ENCODE peak calls at places on chromosomes 16 and 17, in ten cellular contexts. One of them, this sample, is unnamed.

GRCh38 chr16:22625948-22626347 is 115.3 kb downstream of the NPIPB5 start:
- DNase-seq in AG04449: no peak
- DNase-seq in astrocyte: no peak
- DNase-seq in fibroblast of mammary gland: peak
- DNase-seq in pancreas: no peak
- DNase-seq in PC-9: no peak
- DNase-seq in lung: no peak
- DNase-seq in Peyer's patch: no peak
- DNase-seq in CD8-positive, alpha-beta T cell: no peak
- DNase-seq in astrocyte of the spinal cord: no peak
- DNase-seq in this sample: peak

GRCh38 chr17:31571124-31571892 is 179.8 kb downstream of the RAB11FIP4 start:
- DNase-seq in fibroblast of mammary gland: peak
- DNase-seq in PC-9: peak
- DNase-seq in astrocyte of the spinal cord: peak
- DNase-seq in pancreas: peak
- DNase-seq in lung: peak
- DNase-seq in Peyer's patch: peak
- DNase-seq in astrocyte: peak
- DNase-seq in AG04449: no peak
- DNase-seq in CD8-positive, alpha-beta T cell: no peak
- DNase-seq in this sample: no peak

GRCh38 chr16:67444259-67445125 is 13.6 kb downstream of the HSD11B2 start:
- DNase-seq in Peyer's patch: no peak
- DNase-seq in pancreas: no peak
- DNase-seq in PC-9: no peak
- DNase-seq in AG04449: no peak
- DNase-seq in astrocyte of the spinal cord: no peak
- DNase-seq in CD8-positive, alpha-beta T cell: no peak
- DNase-seq in lung: no peak
- DNase-seq in fibroblast of mammary gland: peak
- DNase-seq in astrocyte: no peak
- DNase-seq in this sample: no peak

GRCh38 chr17:40419559-40420331 is 2.0 kb upstream of the TOP2A start:
- DNase-seq in fibroblast of mammary gland: no peak
- DNase-seq in astrocyte of the spinal cord: no peak
- DNase-seq in lung: no peak
- DNase-seq in Peyer's patch: peak
- DNase-seq in PC-9: no peak
- DNase-seq in astrocyte: no peak
- DNase-seq in CD8-positive, alpha-beta T cell: no peak
- DNase-seq in AG04449: no peak
- DNase-seq in pancreas: no peak
- DNase-seq in this sample: peak

GRCh38 chr17:70366421-70366820 is 197.1 kb downstream of the KCNJ2 start:
- DNase-seq in pancreas: no peak
- DNase-seq in astrocyte: no peak
- DNase-seq in astrocyte of the spinal cord: no peak
- DNase-seq in AG04449: no peak
- DNase-seq in PC-9: no peak
- DNase-seq in Peyer's patch: no peak
- DNase-seq in CD8-positive, alpha-beta T cell: no peak
- DNase-seq in lung: no peak
- DNase-seq in fibroblast of mammary gland: no peak
- DNase-seq in this sample: no peak

GRCh38 chr17:81241648-81242420 is 2.7 kb downstream of the NDUFAF8 start:
- DNase-seq in lung: peak
- DNase-seq in AG04449: no peak
- DNase-seq in Peyer's patch: peak
- DNase-seq in pancreas: no peak
- DNase-seq in astrocyte of the spinal cord: peak
- DNase-seq in fibroblast of mammary gland: peak
- DNase-seq in PC-9: no peak
- DNase-seq in astrocyte: no peak
- DNase-seq in CD8-positive, alpha-beta T cell: peak
- DNase-seq in this sample: no peak

GRCh38 chr17:39191750-39192510 is 5.5 kb downstream of the CACNB1 start:
- DNase-seq in lung: no peak
- DNase-seq in pancreas: no peak
- DNase-seq in CD8-positive, alpha-beta T cell: no peak
- DNase-seq in PC-9: no peak
- DNase-seq in astrocyte of the spinal cord: no peak
- DNase-seq in AG04449: no peak
- DNase-seq in astrocyte: no peak
- DNase-seq in Peyer's patch: no peak
- DNase-seq in fibroblast of mammary gland: no peak
- DNase-seq in this sample: no peak

GRCh38 chr16:84115919-84116719 is 623 bp downstream of the MBTPS1 start:
- DNase-seq in pancreas: no peak
- DNase-seq in CD8-positive, alpha-beta T cell: peak
- DNase-seq in astrocyte: peak
- DNase-seq in astrocyte of the spinal cord: peak
- DNase-seq in Peyer's patch: peak
- DNase-seq in PC-9: peak
- DNase-seq in AG04449: no peak
- DNase-seq in lung: peak
- DNase-seq in fibroblast of mammary gland: peak
- DNase-seq in this sample: no peak

GRCh38 chr17:59437766-59438165 is 106.3 kb downstream of the YPEL2 start:
- DNase-seq in fibroblast of mammary gland: no peak
- DNase-seq in CD8-positive, alpha-beta T cell: no peak
- DNase-seq in Peyer's patch: no peak
- DNase-seq in astrocyte: no peak
- DNase-seq in PC-9: no peak
- DNase-seq in astrocyte of the spinal cord: no peak
- DNase-seq in pancreas: no peak
- DNase-seq in AG04449: no peak
- DNase-seq in lung: no peak
- DNase-seq in this sample: no peak

GRCh38 chr16:7508656-7509055 is 176.0 kb downstream of the RBFOX1 start:
- DNase-seq in lung: no peak
- DNase-seq in astrocyte: no peak
- DNase-seq in AG04449: no peak
- DNase-seq in astrocyte of the spinal cord: no peak
- DNase-seq in PC-9: no peak
- DNase-seq in CD8-positive, alpha-beta T cell: no peak
- DNase-seq in fibroblast of mammary gland: no peak
- DNase-seq in Peyer's patch: no peak
- DNase-seq in pancreas: no peak
- DNase-seq in this sample: no peak

GRCh38 chr17:79737046-79737921 is 6.5 kb downstream of the ENPP7 start:
- DNase-seq in astrocyte of the spinal cord: no peak
- DNase-seq in AG04449: no peak
- DNase-seq in fibroblast of mammary gland: no peak
- DNase-seq in pancreas: no peak
- DNase-seq in CD8-positive, alpha-beta T cell: no peak
- DNase-seq in astrocyte: no peak
- DNase-seq in PC-9: no peak
- DNase-seq in Peyer's patch: no peak
- DNase-seq in lung: no peak
- DNase-seq in this sample: no peak

GRCh38 chr16:2975161-2975795 is 5.0 kb downstream of the PKMYT1 start:
- DNase-seq in Peyer's patch: no peak
- DNase-seq in AG04449: no peak
- DNase-seq in CD8-positive, alpha-beta T cell: no peak
- DNase-seq in pancreas: no peak
- DNase-seq in astrocyte: no peak
- DNase-seq in PC-9: no peak
- DNase-seq in astrocyte of the spinal cord: no peak
- DNase-seq in lung: no peak
- DNase-seq in fibroblast of mammary gland: no peak
- DNase-seq in this sample: no peak

GRCh38 chr16:85262558-85263196 is 150.4 kb upstream of the CIBAR2 start:
- DNase-seq in lung: peak
- DNase-seq in Peyer's patch: no peak
- DNase-seq in pancreas: no peak
- DNase-seq in PC-9: no peak
- DNase-seq in AG04449: no peak
- DNase-seq in fibroblast of mammary gland: no peak
- DNase-seq in astrocyte: no peak
- DNase-seq in astrocyte of the spinal cord: no peak
- DNase-seq in CD8-positive, alpha-beta T cell: no peak
- DNase-seq in this sample: no peak
- TF ChIP-seq CTCF in lung: no peak
- TF ChIP-seq CTCF in Peyer's patch: no peak
- TF ChIP-seq CTCF in pancreas: no peak
- TF ChIP-seq CTCF in PC-9: no peak
- TF ChIP-seq CTCF in AG04449: no peak
- TF ChIP-seq CTCF in fibroblast of mammary gland: no peak
- TF ChIP-seq CTCF in astrocyte: no peak
- TF ChIP-seq CTCF in astrocyte of the spinal cord: no peak
- TF ChIP-seq CTCF in CD8-positive, alpha-beta T cell: no peak
- TF ChIP-seq CTCF in this sample: no peak

DNA sequence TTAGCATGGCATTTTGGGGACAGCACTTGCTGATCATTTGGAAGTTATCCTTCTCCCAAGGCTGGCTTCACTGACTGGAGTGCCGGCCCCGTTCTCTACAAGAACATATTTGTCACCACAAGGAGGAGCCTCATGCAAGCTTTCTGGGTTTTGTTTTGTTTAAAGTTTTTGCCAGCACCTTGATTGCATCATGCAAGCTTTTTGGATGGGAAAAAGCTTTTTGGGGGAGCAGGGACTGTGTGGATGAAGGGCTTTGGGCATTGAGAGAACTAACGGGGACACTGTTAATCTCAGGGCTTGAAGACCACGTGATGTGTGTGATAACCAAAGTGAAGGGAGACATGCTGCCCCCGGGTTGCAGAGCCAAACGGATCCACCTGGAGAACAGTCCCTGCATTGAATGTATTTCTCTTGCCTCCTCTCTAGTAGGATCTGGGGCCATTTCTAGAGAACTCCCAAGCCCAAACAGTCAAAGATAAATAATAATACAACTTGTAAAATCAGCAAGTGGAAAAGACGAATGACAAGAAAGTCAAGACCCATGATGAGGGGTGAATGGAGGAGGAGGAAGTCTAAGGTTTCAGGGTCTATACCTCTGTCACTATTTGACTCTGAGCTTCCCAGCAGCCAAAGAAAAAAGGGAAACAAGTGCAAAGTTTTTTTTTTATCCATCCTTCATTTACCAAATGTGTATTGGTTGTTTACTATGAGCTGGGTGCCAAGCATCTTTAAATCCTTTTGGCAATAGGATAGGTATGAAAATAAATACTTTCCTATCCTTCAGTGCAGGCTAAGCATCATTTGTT is 17.2 kb downstream of the TMEM114 start:
- DNase-seq in pancreas: no peak
- DNase-seq in fibroblast of mammary gland: peak
- DNase-seq in lung: no peak
- DNase-seq in astrocyte: peak
- DNase-seq in Peyer's patch: no peak
- DNase-seq in PC-9: no peak
- DNase-seq in CD8-positive, alpha-beta T cell: no peak
- DNase-seq in astrocyte of the spinal cord: peak
- DNase-seq in AG04449: no peak
- DNase-seq in this sample: no peak
- TF ChIP-seq CTCF in pancreas: no peak
- TF ChIP-seq CTCF in fibroblast of mammary gland: peak
- TF ChIP-seq CTCF in lung: peak
- TF ChIP-seq CTCF in astrocyte: peak
- TF ChIP-seq CTCF in Peyer's patch: peak
- TF ChIP-seq CTCF in PC-9: peak
- TF ChIP-seq CTCF in CD8-positive, alpha-beta T cell: no peak
- TF ChIP-seq CTCF in astrocyte of the spinal cord: peak
- TF ChIP-seq CTCF in AG04449: peak
- TF ChIP-seq CTCF in this sample: peak

GRCh38 chr16:54504372-54504771 is 217.8 kb upstream of the IRX3 start:
- DNase-seq in pancreas: no peak
- DNase-seq in Peyer's patch: no peak
- DNase-seq in fibroblast of mammary gland: no peak
- DNase-seq in astrocyte of the spinal cord: no peak
- DNase-seq in CD8-positive, alpha-beta T cell: no peak
- DNase-seq in lung: no peak
- DNase-seq in astrocyte: no peak
- DNase-seq in PC-9: no peak
- DNase-seq in AG04449: no peak
- DNase-seq in this sample: no peak
- TF ChIP-seq CTCF in pancreas: no peak
- TF ChIP-seq CTCF in Peyer's patch: no peak
- TF ChIP-seq CTCF in fibroblast of mammary gland: no peak
- TF ChIP-seq CTCF in astrocyte of the spinal cord: no peak
- TF ChIP-seq CTCF in CD8-positive, alpha-beta T cell: no peak
- TF ChIP-seq CTCF in lung: no peak
- TF ChIP-seq CTCF in astrocyte: no peak
- TF ChIP-seq CTCF in PC-9: no peak
- TF ChIP-seq CTCF in AG04449: no peak
- TF ChIP-seq CTCF in this sample: no peak

GRCh38 chr17:47844814-47845453 is 3.9 kb upstream of the SCRN2 start:
- DNase-seq in lung: no peak
- DNase-seq in PC-9: no peak
- DNase-seq in pancreas: no peak
- DNase-seq in astrocyte of the spinal cord: peak
- DNase-seq in astrocyte: no peak
- DNase-seq in AG04449: no peak
- DNase-seq in CD8-positive, alpha-beta T cell: no peak
- DNase-seq in fibroblast of mammary gland: peak
- DNase-seq in Peyer's patch: no peak
- DNase-seq in this sample: no peak
- TF ChIP-seq CTCF in lung: no peak
- TF ChIP-seq CTCF in PC-9: peak
- TF ChIP-seq CTCF in pancreas: no peak
- TF ChIP-seq CTCF in astrocyte of the spinal cord: peak
- TF ChIP-seq CTCF in astrocyte: peak
- TF ChIP-seq CTCF in AG04449: no peak
- TF ChIP-seq CTCF in CD8-positive, alpha-beta T cell: no peak
- TF ChIP-seq CTCF in fibroblast of mammary gland: peak
- TF ChIP-seq CTCF in Peyer's patch: no peak
- TF ChIP-seq CTCF in this sample: peak

GRCh38 chr17:7613769-7614421 is 802 bp downstream of the FXR2 start:
- DNase-seq in CD8-positive, alpha-beta T cell: no peak
- DNase-seq in lung: no peak
- DNase-seq in Peyer's patch: peak
- DNase-seq in pancreas: no peak
- DNase-seq in astrocyte of the spinal cord: peak
- DNase-seq in AG04449: no peak
- DNase-seq in astrocyte: peak
- DNase-seq in fibroblast of mammary gland: peak
- DNase-seq in PC-9: no peak
- DNase-seq in this sample: no peak
- TF ChIP-seq CTCF in CD8-positive, alpha-beta T cell: no peak
- TF ChIP-seq CTCF in lung: no peak
- TF ChIP-seq CTCF in Peyer's patch: no peak
- TF ChIP-seq CTCF in pancreas: no peak
- TF ChIP-seq CTCF in astrocyte of the spinal cord: no peak
- TF ChIP-seq CTCF in AG04449: no peak
- TF ChIP-seq CTCF in astrocyte: no peak
- TF ChIP-seq CTCF in fibroblast of mammary gland: no peak
- TF ChIP-seq CTCF in PC-9: no peak
- TF ChIP-seq CTCF in this sample: no peak

GRCh38 chr17:48011405-48012150 is 26.0 kb downstream of the COPZ2 start:
- DNase-seq in PC-9: no peak
- DNase-seq in AG04449: no peak
- DNase-seq in lung: no peak
- DNase-seq in astrocyte: peak
- DNase-seq in pancreas: no peak
- DNase-seq in fibroblast of mammary gland: peak
- DNase-seq in Peyer's patch: peak
- DNase-seq in astrocyte of the spinal cord: no peak
- DNase-seq in CD8-positive, alpha-beta T cell: peak
- DNase-seq in this sample: no peak
- TF ChIP-seq CTCF in PC-9: peak
- TF ChIP-seq CTCF in AG04449: peak
- TF ChIP-seq CTCF in lung: peak
- TF ChIP-seq CTCF in astrocyte: peak
- TF ChIP-seq CTCF in pancreas: no peak
- TF ChIP-seq CTCF in fibroblast of mammary gland: peak
- TF ChIP-seq CTCF in Peyer's patch: peak
- TF ChIP-seq CTCF in astrocyte of the spinal cord: peak
- TF ChIP-seq CTCF in CD8-positive, alpha-beta T cell: peak
- TF ChIP-seq CTCF in this sample: peak